ENCODE peak calls at places on chromosome 2, in nine cellular contexts. L, I, G, B, J, R, V, H and O are unnamed samples.

GRCh38 chr2:212282596-212283330 is 255.8 kb downstream of the ERBB4 start:
- DNase-seq in L (peak; percentile 24), I (no peak), G (no peak), B (no peak), J (no peak), R (peak; percentile 64), V (no peak), H (no peak), O (no peak)

GRCh38 chr2:229401126-229401865 is 130.2 kb upstream of the PID1 start:
- DNase-seq in L (no peak), I (no peak), G (no peak), B (no peak), J (no peak), R (no peak), V (no peak), H (no peak), O (no peak)

GRCh38 chr2:8761529-8762164 is 75.8 kb downstream of the KIDINS220 start:
- DNase-seq in L (peak; percentile 39), I (no peak), G (peak; percentile 44), B (no peak), J (no peak), R (peak; percentile 53), V (no peak), H (peak; percentile 7), O (no peak)

GRCh38 chr2:207676827-207677354 is 34.5 kb upstream of the CCNYL1 start:
- DNase-seq in L (peak; percentile 71), I (no peak), G (peak; percentile 34), B (no peak), J (no peak), R (no peak), V (no peak), H (peak; percentile 59), O (no peak)

GRCh38 chr2:241891315-241891987 is 21.9 kb downstream of the RTP5 start:
- DNase-seq in L (no peak), I (no peak), G (no peak), B (no peak), J (no peak), R (no peak), V (no peak), H (no peak), O (no peak)

GRCh38 chr2:26550276-26551015 is 72.5 kb upstream of the OTOF start:
- DNase-seq in L (no peak), I (no peak), G (no peak), B (no peak), J (no peak), R (no peak), V (no peak), H (no peak), O (no peak)

GRCh38 chr2:60306231-60306861 is 247.1 kb downstream of the BCL11A start:
- DNase-seq in L (no peak), I (no peak), G (no peak), B (no peak), J (no peak), R (no peak), V (no peak), H (peak; percentile 59), O (no peak)

GRCh38 chr2:75481041-75481836 is 79.5 kb downstream of the EVA1A start:
- DNase-seq in L (no peak), I (no peak), G (peak; percentile 10), B (no peak), J (no peak), R (peak; percentile 24), V (no peak), H (peak; percentile 12), O (peak; percentile 26)

GRCh38 chr2:205734436-205734835 is 52.1 kb downstream of the NRP2 start:
- DNase-seq in L (peak; percentile 70), I (no peak), G (peak; percentile 67), B (no peak), J (peak; percentile 62), R (peak; percentile 35), V (no peak), H (peak; percentile 32), O (no peak)